ENCODE peak calls at places on chromosome 7, in seven cellular contexts. One of them, this sample, is unnamed.
A peak's percentile ranks its signal among the peaks of the same experiment; 100 is the strongest.

GRCh38 chr7:149496642-149497391 is 792 bp downstream of the ZNF746 start:
- DNase-seq in ACHN: peak; percentile 55
- DNase-seq in tibial artery: no peak
- DNase-seq in SJSA1: peak; percentile 54
- DNase-seq in NCI-H69: peak; percentile 66
- DNase-seq in H7: peak; percentile 73
- DNase-seq in EL: peak; percentile 51
- DNase-seq in this sample: peak; percentile 76

GRCh38 chr7:70701487-70701886 is 430.5 kb upstream of the GALNT17 start:
- DNase-seq in H7: no peak
- DNase-seq in SJSA1: no peak
- DNase-seq in ACHN: no peak
- DNase-seq in tibial artery: no peak
- DNase-seq in NCI-H69: peak; percentile 56
- DNase-seq in EL: no peak
- DNase-seq in this sample: no peak

GRCh38 chr7:70706204-70706603 is 425.7 kb upstream of the GALNT17 start:
- DNase-seq in tibial artery: no peak
- DNase-seq in EL: no peak
- DNase-seq in ACHN: no peak
- DNase-seq in H7: peak; percentile 81
- DNase-seq in NCI-H69: peak; percentile 61
- DNase-seq in SJSA1: no peak
- DNase-seq in this sample: no peak

GRCh38 chr7:116517626-116518025 is 7.2 kb upstream of the CAV1 start:
- DNase-seq in SJSA1: no peak
- DNase-seq in NCI-H69: no peak
- DNase-seq in EL: no peak
- DNase-seq in tibial artery: no peak
- DNase-seq in ACHN: no peak
- DNase-seq in H7: no peak
- DNase-seq in this sample: no peak

GRCh38 chr7:83655951-83656556 is 7.1 kb upstream of the SEMA3E start:
- DNase-seq in tibial artery: no peak
- DNase-seq in NCI-H69: peak; percentile 66
- DNase-seq in ACHN: peak; percentile 78
- DNase-seq in H7: peak; percentile 26
- DNase-seq in EL: peak; percentile 37
- DNase-seq in SJSA1: peak; percentile 9
- DNase-seq in this sample: peak; percentile 62

GRCh38 chr7:51350195-51350896 is 33.7 kb upstream of the COBL start:
- DNase-seq in H7: no peak
- DNase-seq in EL: peak; percentile 1
- DNase-seq in SJSA1: no peak
- DNase-seq in tibial artery: no peak
- DNase-seq in NCI-H69: peak; percentile 95
- DNase-seq in ACHN: no peak
- DNase-seq in this sample: peak; percentile 80

GRCh38 chr7:138247568-138248328 is 171.5 kb downstream of the AKR1D1 start:
- DNase-seq in EL: peak; percentile 51
- DNase-seq in tibial artery: no peak
- DNase-seq in H7: no peak
- DNase-seq in NCI-H69: no peak
- DNase-seq in SJSA1: no peak
- DNase-seq in ACHN: no peak
- DNase-seq in this sample: no peak

GRCh38 chr7:78620931-78621330 is 822.4 kb downstream of the PHTF2 start:
- DNase-seq in H7: peak; percentile 33
- DNase-seq in ACHN: peak; percentile 37
- DNase-seq in EL: peak; percentile 6
- DNase-seq in SJSA1: no peak
- DNase-seq in tibial artery: no peak
- DNase-seq in NCI-H69: no peak
- DNase-seq in this sample: peak; percentile 82

This sample was measured in left kidney.